ENCODE peak calls at places on chromosomes 2 and 18, in five cellular contexts. Y is mucosa of descending colon; R is IMR-90; D is WERI-Rb-1; T is stimulated activated CD4-positive, alpha-beta T cell treated with anti-CD3 and anti-CD28 coated beads, Interleukin-2, amount 100 ng/mL, for 24 hours. F is an unnamed sample.

GRCh38 chr2:138641277-138641676 is 138.9 kb downstream of the NXPH2 start:
- DNase-seq in T (no peak), Y (no peak), D (no peak), R (no peak), F (no peak)

GRCh38 chr2:234986346-234986745 is 34.5 kb downstream of the SH3BP4 start:
- DNase-seq in Y (no peak), T (no peak), R (no peak), D (no peak), F (no peak)

GRCh38 chr2:129766594-129766993 is 212.9 kb upstream of the RAB6C start:
- DNase-seq in D (no peak), Y (no peak), T (no peak), R (no peak), F (no peak)

GRCh38 chr2:25710750-25711149 is 37.4 kb upstream of the DTNB start:
- DNase-seq in D (no peak), T (no peak), Y (no peak), R (no peak), F (no peak)

GRCh38 chr2:241559489-241560180 is 1.1 kb downstream of the BOK start:
- DNase-seq in T (peak; percentile 14), R (peak; percentile 48), Y (peak; percentile 44), D (peak; percentile 50), F (peak; percentile 70)

GRCh38 chr18:63831080-63831788 is 56.0 kb downstream of the SERPINB7 start:
- DNase-seq in R (peak; percentile 84), T (no peak), Y (no peak), D (no peak), F (no peak)

GRCh38 chr2:41922177-41922576 is 125.6 kb upstream of the PKDCC start:
- DNase-seq in D (no peak), R (no peak), Y (no peak), T (no peak), F (no peak)

GRCh38 chr2:140288726-140289125 is 1508.5 kb upstream of the NXPH2 start:
- DNase-seq in T (no peak), D (no peak), R (no peak), Y (no peak), F (no peak)

GRCh38 chr18:63138469-63139340 is 180.9 kb downstream of the BCL2 start:
- DNase-seq in Y (peak; percentile 25), R (no peak), D (no peak), T (peak; percentile 24), F (no peak)

GRCh38 chr2:109057686-109058085 is 68.7 kb upstream of the EDAR start:
- DNase-seq in Y (no peak), R (no peak), T (no peak), D (peak; percentile 87), F (no peak)

GRCh38 chr2:85437488-85438290 is 19.2 kb downstream of the SH2D6 start:
- DNase-seq in T (peak; percentile 79), D (peak; percentile 86), Y (peak; percentile 81), R (peak; percentile 77), F (peak; percentile 66)

GRCh38 chr2:118667366-118667765 is 180.1 kb downstream of the EN1 start:
- DNase-seq in T (no peak), Y (no peak), D (no peak), R (no peak), F (no peak)

GRCh38 chr2:85457877-85458316 is 39.4 kb downstream of the SH2D6 start:
- DNase-seq in D (no peak), Y (peak; percentile 59), R (no peak), T (no peak), F (no peak)

GRCh38 chr2:48482774-48483173 is 47.2 kb upstream of the STON1 start:
- DNase-seq in Y (no peak), D (no peak), R (no peak), T (no peak), F (no peak)

GRCh38 chr2:199457147-199458016 is at the start of gene SATB2:
- DNase-seq in Y (peak; percentile 75), R (peak; percentile 78), D (peak; percentile 62), T (peak; percentile 51), F (peak; percentile 50)

GRCh38 chr2:197191177-197191947 is 119.2 kb downstream of the ANKRD44 start:
- DNase-seq in D (no peak), T (no peak), Y (no peak), R (peak; percentile 28), F (peak; percentile 25)

GRCh38 chr18:2108581-2108980 is 462.7 kb downstream of the METTL4 start:
- DNase-seq in D (no peak), Y (no peak), T (no peak), R (no peak), F (no peak)

GRCh38 chr2:30115141-30115980 is 31.4 kb upstream of the YPEL5 start:
- DNase-seq in R (peak; percentile 82), D (peak; percentile 91), Y (peak; percentile 93), T (peak; percentile 78), F (peak; percentile 64)

GRCh38 chr2:1633092-1633721 is 111.1 kb downstream of the PXDN start:
- DNase-seq in D (no peak), T (no peak), Y (peak; percentile 55), R (peak; percentile 48), F (no peak)

GRCh38 chr2:42252464-42252863 is 83.3 kb downstream of the EML4 start:
- DNase-seq in Y (no peak), T (peak; percentile 14), D (no peak), R (no peak), F (no peak)

GRCh38 chr2:97747285-97747684 is 33.9 kb downstream of the ZAP70 start:
- DNase-seq in Y (no peak), D (no peak), T (no peak), R (no peak), F (no peak)

GRCh38 chr2:213848631-213849030 is 562.2 kb upstream of the VWC2L start:
- DNase-seq in T (no peak), R (peak; percentile 82), D (no peak), Y (no peak), F (no peak)

F was measured in HuH-7.